ENCODE peak calls at places on chromosome 22, in five cellular contexts. Z is NCI-H1417; J is A172; M is stimulated activated naive CD8-positive, alpha-beta T cell treated with anti-CD3 and anti-CD28 coated beads, Interleukin-15, amount 100 ng/mL, for 72 hours; E is EH. B is an unnamed sample.

GRCh38 chr22:25373961-25374360 is 154.5 kb downstream of the CRYBB2 start:
- DNase-seq in Z (no peak), J (no peak), M (no peak), E (no peak), B (no peak)

GRCh38 chr22:24271406-24271760 is 752 bp downstream of the SPECC1L start:
- DNase-seq in Z (no peak), J (no peak), M (no peak), E (peak), B (no peak)

GRCh38 chr22:48896766-48897637 is 930.7 kb downstream of the BRD1 start:
- DNase-seq in Z (no peak), J (peak), M (no peak), E (no peak), B (no peak)

GRCh38 chr22:44721206-44721605 is 19.2 kb downstream of the PRR5 start:
- DNase-seq in Z (no peak), J (no peak), M (no peak), E (no peak), B (no peak)

GRCh38 chr22:45846952-45847351 is 130.0 kb downstream of the WNT7B start:
- DNase-seq in Z (no peak), J (no peak), M (no peak), E (peak), B (no peak)

GRCh38 chr22:31223786-31224191 is 11.7 kb downstream of the LIMK2 start:
- DNase-seq in Z (no peak), J (no peak), M (no peak), E (no peak), B (no peak)

GRCh38 chr22:28442264-28442950 is 237.2 kb downstream of the TTC28 start:
- DNase-seq in Z (no peak), J (peak), M (peak), E (peak), B (peak)

GRCh38 chr22:45709004-45709739 is 37.5 kb downstream of the ATXN10 start:
- DNase-seq in Z (no peak), J (peak), M (no peak), E (peak), B (peak)

GRCh38 chr22:43826142-43827093 is 14.3 kb upstream of the EFCAB6 start:
- DNase-seq in Z (no peak), J (peak), M (no peak), E (peak), B (peak)

GRCh38 chr22:42434748-42435425 is 2.7 kb upstream of the NFAM1 start:
- DNase-seq in Z (no peak), J (no peak), M (no peak), E (no peak), B (no peak)

GRCh38 chr22:46128606-46129005 is 21.7 kb upstream of the PPARA start:
- DNase-seq in Z (no peak), J (no peak), M (no peak), E (no peak), B (no peak)

GRCh38 chr22:48357196-48357595 is 1470.5 kb downstream of the BRD1 start:
- DNase-seq in Z (no peak), J (no peak), M (no peak), E (no peak), B (no peak)

GRCh38 chr22:19579880-19580279 is 55.7 kb upstream of the CLDN5 start:
- DNase-seq in Z (no peak), J (peak), M (peak), E (no peak), B (no peak)

GRCh38 chr22:37254206-37254866 is 10.3 kb upstream of the RAC2 start:
- DNase-seq in Z (no peak), J (peak), M (no peak), E (peak), B (peak)

GRCh38 chr22:36562261-36562835 is 33.4 kb upstream of the EIF3D start:
- DNase-seq in Z (no peak), J (peak), M (no peak), E (peak), B (peak)

GRCh38 chr22:20298110-20298802 is 21.6 kb downstream of the DGCR6L start:
- DNase-seq in Z (no peak), J (no peak), M (no peak), E (no peak), B (no peak)

GRCh38 chr22:38315801-38316339 is 1.4 kb downstream of the CSNK1E start:
- DNase-seq in Z (no peak), J (no peak), M (no peak), E (no peak), B (no peak)